ENCODE peak calls at places on chromosomes 6 and 20, in seven cellular contexts. One of them, this sample, is unnamed.

GRCh38 chr20:50928469-50928868 is 2.8 kb downstream of the ADNP start:
- DNase-seq in nephron progenitor cell: no peak
- DNase-seq in neural progenitor cell: no peak
- DNase-seq in astrocyte: no peak
- DNase-seq in OCI-LY7: no peak
- DNase-seq in foreskin keratinocyte: no peak
- DNase-seq in K562: no peak
- DNase-seq in this sample: no peak

GRCh38 chr6:41599836-41600445 is 38.3 kb upstream of the MDFI start:
- DNase-seq in foreskin keratinocyte: no peak
- DNase-seq in neural progenitor cell: no peak
- DNase-seq in nephron progenitor cell: no peak
- DNase-seq in OCI-LY7: no peak
- DNase-seq in astrocyte: no peak
- DNase-seq in K562: no peak
- DNase-seq in this sample: no peak

GRCh38 chr20:2794202-2794748 is 6.2 kb downstream of the CPXM1 start:
- DNase-seq in K562: no peak
- DNase-seq in foreskin keratinocyte: no peak
- DNase-seq in OCI-LY7: no peak
- DNase-seq in astrocyte: no peak
- DNase-seq in neural progenitor cell: no peak
- DNase-seq in nephron progenitor cell: no peak
- DNase-seq in this sample: no peak

GRCh38 chr6:141123084-141123483 is 1009.6 kb upstream of the GJE1 start:
- DNase-seq in nephron progenitor cell: no peak
- DNase-seq in K562: no peak
- DNase-seq in neural progenitor cell: no peak
- DNase-seq in foreskin keratinocyte: no peak
- DNase-seq in OCI-LY7: no peak
- DNase-seq in astrocyte: peak; percentile 19
- DNase-seq in this sample: no peak

GRCh38 chr6:11279213-11279780 is 46.8 kb upstream of the NEDD9 start:
- DNase-seq in OCI-LY7: no peak
- DNase-seq in K562: no peak
- DNase-seq in foreskin keratinocyte: no peak
- DNase-seq in neural progenitor cell: no peak
- DNase-seq in nephron progenitor cell: no peak
- DNase-seq in astrocyte: no peak
- DNase-seq in this sample: no peak

GRCh38 chr20:24673678-24674570 is 204.5 kb downstream of the SYNDIG1 start:
- DNase-seq in K562: no peak
- DNase-seq in neural progenitor cell: no peak
- DNase-seq in astrocyte: peak; percentile 79
- DNase-seq in nephron progenitor cell: no peak
- DNase-seq in OCI-LY7: no peak
- DNase-seq in foreskin keratinocyte: peak; percentile 48
- DNase-seq in this sample: no peak

GRCh38 chr6:20740727-20741126 is 206.5 kb downstream of the CDKAL1 start:
- DNase-seq in nephron progenitor cell: no peak
- DNase-seq in foreskin keratinocyte: no peak
- DNase-seq in neural progenitor cell: no peak
- DNase-seq in K562: no peak
- DNase-seq in OCI-LY7: no peak
- DNase-seq in astrocyte: no peak
- DNase-seq in this sample: no peak

GRCh38 chr6:34476941-34477340 is 11.1 kb downstream of the PACSIN1 start:
- DNase-seq in neural progenitor cell: no peak
- DNase-seq in OCI-LY7: no peak
- DNase-seq in foreskin keratinocyte: no peak
- DNase-seq in K562: no peak
- DNase-seq in astrocyte: no peak
- DNase-seq in nephron progenitor cell: no peak
- DNase-seq in this sample: no peak

GRCh38 chr6:22828179-22829062 is 259.1 kb downstream of the HDGFL1 start:
- DNase-seq in foreskin keratinocyte: peak; percentile 98
- DNase-seq in neural progenitor cell: peak; percentile 75
- DNase-seq in K562: no peak
- DNase-seq in OCI-LY7: no peak
- DNase-seq in nephron progenitor cell: peak; percentile 24
- DNase-seq in astrocyte: peak; percentile 99
- DNase-seq in this sample: peak; percentile 56

GRCh38 chr6:33728438-33728837 is 16.9 kb upstream of the UQCC2 start:
- DNase-seq in OCI-LY7: no peak
- DNase-seq in foreskin keratinocyte: no peak
- DNase-seq in neural progenitor cell: no peak
- DNase-seq in astrocyte: no peak
- DNase-seq in K562: no peak
- DNase-seq in nephron progenitor cell: no peak
- DNase-seq in this sample: no peak

GRCh38 chr20:13819885-13820645 is 35.2 kb downstream of the NDUFAF5 start:
- DNase-seq in OCI-LY7: peak; percentile 61
- DNase-seq in nephron progenitor cell: peak; percentile 8
- DNase-seq in astrocyte: peak; percentile 29
- DNase-seq in K562: peak; percentile 32
- DNase-seq in neural progenitor cell: peak; percentile 59
- DNase-seq in foreskin keratinocyte: peak; percentile 79
- DNase-seq in this sample: no peak

GRCh38 chr6:27668442-27669275 is 195.8 kb upstream of the ZNF184 start:
- DNase-seq in K562: peak; percentile 80
- DNase-seq in nephron progenitor cell: peak; percentile 79
- DNase-seq in OCI-LY7: peak; percentile 30
- DNase-seq in foreskin keratinocyte: peak; percentile 89
- DNase-seq in astrocyte: peak; percentile 82
- DNase-seq in neural progenitor cell: peak; percentile 74
- DNase-seq in this sample: peak; percentile 59

DNA sequence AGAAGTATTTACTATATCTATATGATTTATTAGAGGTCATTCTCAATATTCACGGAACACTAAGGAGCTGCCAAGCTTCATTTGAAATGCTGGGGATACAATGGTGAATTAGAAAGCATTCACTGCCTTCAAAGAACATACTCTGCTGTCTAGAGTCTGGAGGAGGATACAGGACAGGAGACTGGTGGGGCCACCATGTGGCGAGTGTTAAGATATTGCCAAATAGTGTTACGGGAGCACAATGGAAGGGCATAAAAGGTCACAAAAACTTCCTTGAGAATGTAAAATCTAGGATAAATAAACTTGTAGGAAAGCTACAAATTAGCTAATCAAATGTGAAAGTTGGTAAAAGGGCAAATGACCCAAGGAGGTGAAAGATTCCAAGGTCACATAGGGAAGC is 271.7 kb downstream of the RFPL4B start:
- DNase-seq in OCI-LY7: no peak
- DNase-seq in K562: no peak
- DNase-seq in astrocyte: no peak
- DNase-seq in neural progenitor cell: peak; percentile 50
- DNase-seq in foreskin keratinocyte: no peak
- DNase-seq in nephron progenitor cell: peak; percentile 11
- DNase-seq in this sample: peak; percentile 39
- TF ChIP-seq CTCF in OCI-LY7: peak; percentile 41
- TF ChIP-seq CTCF in K562: no peak
- TF ChIP-seq CTCF in astrocyte: no peak
- TF ChIP-seq CTCF in neural progenitor cell: peak; percentile 52
- TF ChIP-seq CTCF in foreskin keratinocyte: peak; percentile 27
- TF ChIP-seq CTCF in nephron progenitor cell: no peak
- TF ChIP-seq CTCF in this sample: no peak

GRCh38 chr6:64013061-64013410 is 377.4 kb downstream of the PHF3 start:
- DNase-seq in OCI-LY7: no peak
- DNase-seq in K562: no peak
- DNase-seq in astrocyte: no peak
- DNase-seq in neural progenitor cell: no peak
- DNase-seq in nephron progenitor cell: no peak
- DNase-seq in foreskin keratinocyte: no peak
- DNase-seq in this sample: no peak

GRCh38 chr6:64010646-64011045 is 375.0 kb downstream of the PHF3 start:
- DNase-seq in nephron progenitor cell: no peak
- DNase-seq in foreskin keratinocyte: no peak
- DNase-seq in neural progenitor cell: no peak
- DNase-seq in K562: no peak
- DNase-seq in astrocyte: no peak
- DNase-seq in OCI-LY7: no peak
- DNase-seq in this sample: no peak

GRCh38 chr6:64014581-64014980 is 379.0 kb downstream of the PHF3 start:
- DNase-seq in nephron progenitor cell: no peak
- DNase-seq in foreskin keratinocyte: no peak
- DNase-seq in OCI-LY7: no peak
- DNase-seq in K562: no peak
- DNase-seq in astrocyte: no peak
- DNase-seq in neural progenitor cell: no peak
- DNase-seq in this sample: no peak

GRCh38 chr6:64010010-64010409 is 374.4 kb downstream of the PHF3 start:
- DNase-seq in astrocyte: no peak
- DNase-seq in OCI-LY7: no peak
- DNase-seq in neural progenitor cell: peak; percentile 9
- DNase-seq in K562: no peak
- DNase-seq in nephron progenitor cell: peak; percentile 35
- DNase-seq in foreskin keratinocyte: no peak
- DNase-seq in this sample: no peak

GRCh38 chr6:64012351-64013060 is 376.9 kb downstream of the PHF3 start:
- DNase-seq in foreskin keratinocyte: peak; percentile 50
- DNase-seq in OCI-LY7: no peak
- DNase-seq in astrocyte: peak; percentile 1
- DNase-seq in nephron progenitor cell: peak; percentile 13
- DNase-seq in K562: no peak
- DNase-seq in neural progenitor cell: peak; percentile 73
- DNase-seq in this sample: peak; percentile 34
- TF ChIP-seq CTCF in foreskin keratinocyte: peak; percentile 90
- TF ChIP-seq CTCF in OCI-LY7: peak; percentile 51
- TF ChIP-seq CTCF in astrocyte: peak; percentile 46
- TF ChIP-seq CTCF in nephron progenitor cell: peak; percentile 66
- TF ChIP-seq CTCF in K562: no peak
- TF ChIP-seq CTCF in neural progenitor cell: peak; percentile 85
- TF ChIP-seq CTCF in this sample: no peak

GRCh38 chr20:59526242-59527225 is 77.8 kb upstream of the PHACTR3 start:
- DNase-seq in neural progenitor cell: peak; percentile 47
- DNase-seq in foreskin keratinocyte: no peak
- DNase-seq in K562: peak; percentile 21
- DNase-seq in astrocyte: no peak
- DNase-seq in nephron progenitor cell: no peak
- DNase-seq in OCI-LY7: no peak
- DNase-seq in this sample: no peak
- TF ChIP-seq CTCF in neural progenitor cell: peak; percentile 56
- TF ChIP-seq CTCF in foreskin keratinocyte: peak; percentile 31
- TF ChIP-seq CTCF in K562: no peak
- TF ChIP-seq CTCF in astrocyte: peak; percentile 24
- TF ChIP-seq CTCF in nephron progenitor cell: peak; percentile 47
- TF ChIP-seq CTCF in OCI-LY7: peak; percentile 68
- TF ChIP-seq CTCF in this sample: no peak

DNA sequence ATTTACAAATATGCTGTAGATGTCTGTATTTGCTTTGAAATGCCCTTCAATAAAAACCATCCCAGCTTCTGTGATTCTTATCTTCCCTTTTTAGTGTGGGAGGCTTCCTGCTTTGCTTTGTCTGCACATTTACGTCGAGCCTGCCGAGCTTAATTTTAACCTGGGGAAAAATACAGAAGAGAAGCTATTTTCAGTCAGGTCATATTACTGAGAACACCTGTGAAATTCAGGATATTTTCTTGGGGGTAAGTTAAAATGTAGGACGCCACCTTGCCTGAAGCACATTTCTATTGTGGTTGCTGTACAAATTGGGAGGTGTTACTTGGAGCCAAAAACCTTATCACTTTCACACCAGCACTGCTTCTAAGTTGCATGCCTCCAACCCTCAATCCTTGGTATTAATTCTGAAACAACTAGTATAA is 43.6 kb upstream of the FUCA2 start:
- DNase-seq in foreskin keratinocyte: no peak
- DNase-seq in OCI-LY7: no peak
- DNase-seq in neural progenitor cell: no peak
- DNase-seq in K562: peak; percentile 43
- DNase-seq in astrocyte: peak; percentile 18
- DNase-seq in nephron progenitor cell: no peak
- DNase-seq in this sample: no peak
- TF ChIP-seq CTCF in foreskin keratinocyte: no peak
- TF ChIP-seq CTCF in OCI-LY7: no peak
- TF ChIP-seq CTCF in neural progenitor cell: no peak
- TF ChIP-seq CTCF in K562: no peak
- TF ChIP-seq CTCF in astrocyte: no peak
- TF ChIP-seq CTCF in nephron progenitor cell: no peak
- TF ChIP-seq CTCF in this sample: no peak

GRCh38 chr20:60851826-60852704 is 400.0 kb upstream of the CDH4 start:
- DNase-seq in OCI-LY7: peak; percentile 19
- DNase-seq in K562: peak; percentile 12
- DNase-seq in astrocyte: no peak
- DNase-seq in neural progenitor cell: peak; percentile 66
- DNase-seq in nephron progenitor cell: peak; percentile 56
- DNase-seq in foreskin keratinocyte: peak; percentile 2
- DNase-seq in this sample: peak; percentile 60
- TF ChIP-seq CTCF in OCI-LY7: peak; percentile 80
- TF ChIP-seq CTCF in K562: peak; percentile 55
- TF ChIP-seq CTCF in astrocyte: peak; percentile 36
- TF ChIP-seq CTCF in neural progenitor cell: peak; percentile 88
- TF ChIP-seq CTCF in nephron progenitor cell: peak; percentile 65
- TF ChIP-seq CTCF in foreskin keratinocyte: peak; percentile 63
- TF ChIP-seq CTCF in this sample: peak; percentile 38

GRCh38 chr6:7053125-7053784 is 54.5 kb upstream of the RREB1 start:
- DNase-seq in foreskin keratinocyte: no peak
- DNase-seq in neural progenitor cell: peak; percentile 15
- DNase-seq in nephron progenitor cell: no peak
- DNase-seq in OCI-LY7: no peak
- DNase-seq in K562: no peak
- DNase-seq in astrocyte: no peak
- DNase-seq in this sample: no peak

GRCh38 chr6:7050911-7051779 is 56.6 kb upstream of the RREB1 start:
- DNase-seq in astrocyte: peak; percentile 89
- DNase-seq in neural progenitor cell: peak; percentile 71
- DNase-seq in foreskin keratinocyte: peak; percentile 97
- DNase-seq in OCI-LY7: no peak
- DNase-seq in K562: no peak
- DNase-seq in nephron progenitor cell: peak; percentile 62
- DNase-seq in this sample: peak; percentile 53

GRCh38 chr6:7052441-7052936 is 55.3 kb upstream of the RREB1 start:
- DNase-seq in K562: no peak
- DNase-seq in foreskin keratinocyte: peak; percentile 40
- DNase-seq in nephron progenitor cell: peak; percentile 76
- DNase-seq in neural progenitor cell: peak; percentile 58
- DNase-seq in astrocyte: peak; percentile 79
- DNase-seq in OCI-LY7: no peak
- DNase-seq in this sample: peak; percentile 26

GRCh38 chr6:7050099-7050498 is 57.7 kb upstream of the RREB1 start:
- DNase-seq in OCI-LY7: no peak
- DNase-seq in foreskin keratinocyte: no peak
- DNase-seq in astrocyte: no peak
- DNase-seq in nephron progenitor cell: no peak
- DNase-seq in K562: no peak
- DNase-seq in neural progenitor cell: no peak
- DNase-seq in this sample: no peak

GRCh38 chr6:7051780-7052440 is 55.9 kb upstream of the RREB1 start:
- DNase-seq in foreskin keratinocyte: no peak
- DNase-seq in neural progenitor cell: peak; percentile 78
- DNase-seq in K562: no peak
- DNase-seq in OCI-LY7: no peak
- DNase-seq in astrocyte: peak; percentile 22
- DNase-seq in nephron progenitor cell: peak; percentile 69
- DNase-seq in this sample: peak; percentile 54
- TF ChIP-seq CTCF in foreskin keratinocyte: no peak
- TF ChIP-seq CTCF in neural progenitor cell: no peak
- TF ChIP-seq CTCF in K562: no peak
- TF ChIP-seq CTCF in OCI-LY7: no peak
- TF ChIP-seq CTCF in astrocyte: no peak
- TF ChIP-seq CTCF in nephron progenitor cell: no peak
- TF ChIP-seq CTCF in this sample: no peak

GRCh38 chr6:2482773-2483172 is 237.4 kb upstream of the GMDS start:
- DNase-seq in nephron progenitor cell: no peak
- DNase-seq in astrocyte: no peak
- DNase-seq in neural progenitor cell: no peak
- DNase-seq in OCI-LY7: peak; percentile 4
- DNase-seq in foreskin keratinocyte: no peak
- DNase-seq in K562: peak; percentile 24
- DNase-seq in this sample: no peak
- TF ChIP-seq CTCF in nephron progenitor cell: no peak
- TF ChIP-seq CTCF in astrocyte: no peak
- TF ChIP-seq CTCF in neural progenitor cell: peak; percentile 21
- TF ChIP-seq CTCF in OCI-LY7: peak; percentile 55
- TF ChIP-seq CTCF in foreskin keratinocyte: peak; percentile 34
- TF ChIP-seq CTCF in K562: peak; percentile 41
- TF ChIP-seq CTCF in this sample: peak; percentile 24